ENCODE peak calls at places on chromosomes 5 and 9, in seven cellular contexts. J is transverse colon, C is GM23248, X is A673, W is fibroblast of mammary gland, Q is spleen, A is astrocyte of the cerebellum. U is an unnamed sample.

GRCh38 chr9:6930827-6931226 is 173.1 kb downstream of the KDM4C start:
- DNase-seq in A (no peak), X (no peak), C (peak), J (no peak), W (peak), Q (no peak), U (no peak)

GRCh38 chr9:126677188-126678084 is 63.7 kb downstream of the LMX1B start:
- DNase-seq in W (no peak), C (no peak), A (no peak), J (no peak), Q (no peak), X (no peak), U (no peak)

GRCh38 chr5:65440456-65440855 is 41.3 kb downstream of the ADAMTS6 start:
- DNase-seq in Q (no peak), J (no peak), A (no peak), C (no peak), W (no peak), X (peak), U (no peak)

GRCh38 chr5:163993126-163993525 is 487.7 kb downstream of the MAT2B start:
- DNase-seq in W (no peak), C (no peak), A (no peak), Q (peak), J (no peak), X (no peak), U (no peak)

GRCh38 chr9:110116543-110116885 is 91.4 kb downstream of the C9orf152 start:
- DNase-seq in C (peak), J (no peak), Q (no peak), W (peak), X (peak), A (no peak), U (no peak)

GRCh38 chr9:89274838-89275237 is 36.2 kb upstream of the CKS2 start:
- DNase-seq in J (no peak), A (peak), W (peak), C (peak), Q (no peak), X (no peak), U (no peak)

GRCh38 chr9:94584555-94584954 is 9.1 kb downstream of the FBP2 start:
- DNase-seq in Q (no peak), J (no peak), W (no peak), A (no peak), X (no peak), C (no peak), U (no peak)

GRCh38 chr5:177185993-177186392 is 52.4 kb downstream of the NSD1 start:
- DNase-seq in J (no peak), X (no peak), C (no peak), W (no peak), A (no peak), Q (no peak), U (no peak)

GRCh38 chr9:30172206-30172605 is 2212.2 kb upstream of the ACO1 start:
- DNase-seq in A (no peak), J (no peak), W (no peak), C (no peak), Q (no peak), X (no peak), U (no peak)

GRCh38 chr5:127987354-127988148 is 96.0 kb upstream of the SLC12A2 start:
- DNase-seq in W (peak), J (no peak), X (no peak), C (peak), Q (no peak), A (peak), U (peak)

GRCh38 chr5:68189171-68189570 is 26.4 kb upstream of the PIK3R1 start:
- DNase-seq in W (no peak), C (no peak), A (no peak), J (no peak), Q (no peak), X (no peak), U (no peak)

GRCh38 chr5:132267166-132267739 is 9.8 kb downstream of the PDLIM4 start:
- DNase-seq in Q (peak), J (no peak), C (no peak), X (no peak), W (no peak), A (no peak), U (no peak)

GRCh38 chr9:119902611-119903010 is 533.4 kb upstream of the BRINP1 start:
- DNase-seq in Q (no peak), X (no peak), W (no peak), J (no peak), A (no peak), C (no peak), U (no peak)

GRCh38 chr5:149550608-149551226 is 522 bp downstream of the CSNK1A1 start:
- DNase-seq in W (no peak), J (peak), C (peak), A (no peak), X (peak), Q (no peak), U (no peak)

GRCh38 chr9:127138444-127138843 is 16.0 kb upstream of the ANGPTL2 start:
- DNase-seq in Q (no peak), J (no peak), W (no peak), C (no peak), A (no peak), X (no peak), U (no peak)

GRCh38 chr5:68319316-68320093 is 103.9 kb downstream of the PIK3R1 start:
- DNase-seq in J (no peak), Q (no peak), W (peak), A (no peak), C (peak), X (no peak), U (no peak)

GRCh38 chr9:120894404-120895226 is 17.6 kb upstream of the PHF19 start:
- DNase-seq in J (no peak), Q (no peak), A (no peak), X (no peak), W (peak), C (peak), U (no peak)

GRCh38 chr9:92561374-92562329 is 25.9 kb upstream of the ECM2 start:
- DNase-seq in C (peak), W (peak), Q (no peak), A (peak), J (no peak), X (no peak), U (no peak)

GRCh38 chr5:74233091-74233490 is 407.4 kb downstream of the ENC1 start:
- DNase-seq in J (no peak), Q (no peak), W (no peak), X (no peak), A (no peak), C (no peak), U (no peak)

GRCh38 chr5:57448751-57449150 is 33.9 kb downstream of the ACTBL2 start:
- DNase-seq in C (no peak), A (no peak), Q (no peak), W (no peak), J (no peak), X (peak), U (no peak)

GRCh38 chr9:93139365-93140182 is 5.5 kb upstream of the NINJ1 start:
- DNase-seq in W (no peak), A (no peak), C (no peak), J (no peak), X (no peak), Q (peak), U (no peak)

GRCh38 chr5:135215617-135215995 is 181.6 kb upstream of the PITX1 start:
- DNase-seq in X (no peak), A (no peak), W (no peak), J (no peak), Q (peak), C (no peak), U (no peak)

GRCh38 chr5:73160239-73160671 is 12.7 kb upstream of the TMEM174 start:
- DNase-seq in X (no peak), J (no peak), A (peak), Q (no peak), C (no peak), W (no peak), U (no peak)

GRCh38 chr5:41809128-41809527 is 61.1 kb downstream of the OXCT1 start:
- DNase-seq in A (no peak), J (no peak), Q (no peak), W (no peak), C (no peak), X (no peak), U (no peak)

GRCh38 chr5:116557669-116558271 is 16.9 kb downstream of the SEMA6A start:
- DNase-seq in Q (no peak), X (peak), W (peak), A (no peak), J (no peak), C (peak), U (no peak)

GRCh38 chr9:134333234-134333873 is 7.1 kb downstream of the RXRA start:
- DNase-seq in X (no peak), C (peak), W (no peak), A (no peak), Q (no peak), J (peak), U (no peak)

GRCh38 chr9:4225291-4226119 is 74.4 kb downstream of the GLIS3 start:
- DNase-seq in Q (no peak), A (peak), C (peak), J (no peak), W (peak), X (no peak), U (peak)

GRCh38 chr9:95772320-95773060 is 103.0 kb upstream of the ERCC6L2 start:
- DNase-seq in X (peak), A (no peak), J (peak), Q (no peak), C (peak), W (peak), U (no peak)

GRCh38 chr5:33828611-33829286 is 63.0 kb downstream of the ADAMTS12 start:
- DNase-seq in Q (no peak), W (peak), X (no peak), A (no peak), J (no peak), C (no peak), U (no peak)

GRCh38 chr9:38016375-38017120 is 52.5 kb downstream of the SHB start:
- DNase-seq in C (peak), Q (no peak), J (no peak), W (peak), X (no peak), A (peak), U (no peak)

GRCh38 chr9:5493597-5494511 is 16.5 kb upstream of the PDCD1LG2 start:
- DNase-seq in W (peak), C (peak), Q (no peak), X (no peak), A (no peak), J (peak), U (peak)

GRCh38 chr9:123267481-123268239 is 726 bp downstream of the STRBP start:
- DNase-seq in J (peak), X (no peak), Q (peak), C (no peak), W (no peak), A (no peak), U (no peak)

GRCh38 chr9:123266655-123267421 is 1.5 kb downstream of the STRBP start:
- DNase-seq in W (no peak), J (no peak), A (no peak), X (no peak), Q (no peak), C (no peak), U (no peak)

GRCh38 chr9:123268240-123268949 is at the start of gene STRBP:
- DNase-seq in W (peak), C (peak), A (peak), Q (peak), X (peak), J (peak), U (peak)

GRCh38 chr9:123268950-123269302 is 540 bp upstream of the STRBP start:
- DNase-seq in Q (no peak), X (no peak), A (no peak), C (no peak), J (no peak), W (no peak), U (no peak)

GRCh38 chr9:123269316-123269715 is 930 bp upstream of the STRBP start:
- DNase-seq in W (no peak), A (no peak), J (no peak), X (no peak), Q (no peak), C (no peak), U (no peak)
- H3K4me3 ChIP-seq in W (no peak), A (peak), J (peak), X (peak), Q (peak), C (peak), U (peak)

GRCh38 chr5:5229405-5229804 is 89.3 kb downstream of the ADAMTS16 start:
- DNase-seq in X (no peak), J (no peak), C (no peak), A (peak), Q (no peak), W (peak), U (no peak)

GRCh38 chr5:5234912-5235311 is 94.8 kb downstream of the ADAMTS16 start:
- DNase-seq in C (no peak), A (no peak), W (no peak), X (no peak), J (no peak), Q (no peak), U (no peak)

GRCh38 chr5:5235685-5236084 is 95.6 kb downstream of the ADAMTS16 start:
- DNase-seq in X (peak), A (no peak), C (no peak), J (no peak), Q (no peak), W (no peak), U (no peak)

DNA sequence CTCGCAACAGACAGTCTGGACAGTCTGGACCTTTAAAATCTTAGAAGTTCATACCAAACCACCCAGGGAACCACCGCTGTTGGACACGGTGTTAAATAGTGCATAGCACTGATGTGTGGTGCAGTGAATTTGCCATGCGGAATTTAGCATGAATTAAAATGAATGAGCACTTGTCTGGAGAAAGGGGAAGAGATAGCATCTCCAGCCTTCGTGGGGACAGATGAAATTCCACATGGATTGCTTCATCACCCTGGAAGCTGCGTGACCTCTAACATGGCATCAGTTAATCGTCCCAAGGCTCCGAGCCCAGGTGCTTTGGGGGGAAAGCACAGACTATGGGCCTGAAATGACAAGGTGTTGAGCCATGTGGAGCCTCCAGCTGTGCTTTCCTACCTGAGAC is 91.4 kb downstream of the ADAMTS16 start:
- DNase-seq in C (no peak), W (no peak), Q (no peak), X (no peak), J (no peak), A (no peak), U (no peak)
- H3K4me3 ChIP-seq in C (no peak), W (no peak), Q (no peak), X (no peak), J (no peak), A (no peak), U (no peak)

GRCh38 chr5:79111960-79112702 is 522 bp downstream of the BHMT start:
- DNase-seq in J (no peak), W (no peak), Q (no peak), A (no peak), X (no peak), C (peak), U (no peak)
- H3K4me3 ChIP-seq in J (no peak), W (no peak), Q (no peak), A (peak), X (no peak), C (peak), U (peak)

DNA sequence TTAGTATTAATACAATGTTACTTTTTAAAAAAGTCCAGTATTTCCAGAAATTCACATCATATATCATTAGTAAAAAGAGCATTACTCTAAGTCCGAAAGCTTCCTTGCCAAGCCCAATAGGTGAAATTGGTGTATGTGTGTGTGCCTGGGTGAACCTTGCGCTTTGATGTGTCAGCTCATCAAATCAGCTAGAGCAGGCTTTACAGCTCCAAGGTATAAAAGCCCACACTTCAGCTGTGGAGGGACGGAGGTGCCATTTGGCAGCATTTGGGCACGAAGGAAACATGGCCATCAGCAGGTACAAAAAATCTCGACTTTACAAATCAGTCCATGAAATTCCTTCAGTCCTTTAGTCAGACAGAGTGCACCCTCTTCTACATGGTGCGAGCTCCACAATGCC is 76.5 kb upstream of the IL7R start:
- DNase-seq in C (no peak), A (no peak), W (no peak), Q (no peak), X (no peak), J (no peak), U (no peak)
- H3K4me3 ChIP-seq in C (no peak), A (no peak), W (no peak), Q (no peak), X (no peak), J (no peak), U (no peak)

U was measured in retinal pigment epithelial cell.